ENCODE peak calls at places on chromosomes 12 and 14, in eight cellular contexts. A is mammary epithelial cell, D is WERI-Rb-1, X is mucosa of descending colon, L is epithelial cell of esophagus, B is tibial nerve, P is AG09309, W is HCT116. C is an unnamed sample.

GRCh38 chr14:35365130-35366047 is 39.2 kb downstream of the NFKBIA start:
- DNase-seq in D (no peak), W (peak), L (peak), X (no peak), B (peak), P (no peak), A (peak), C (peak)

GRCh38 chr12:66087365-66087943 is 43.1 kb downstream of the LLPH start:
- DNase-seq in A (peak), X (peak), W (peak), P (peak), D (peak), B (peak), L (peak), C (peak)

GRCh38 chr14:26839481-26839880 is 241.6 kb upstream of the NOVA1 start:
- DNase-seq in W (no peak), D (no peak), L (peak), X (no peak), A (no peak), B (no peak), P (no peak), C (peak)

GRCh38 chr12:121786441-121786825 is 7.1 kb downstream of the RHOF start:
- DNase-seq in W (peak), X (peak), A (peak), L (peak), P (peak), B (no peak), D (no peak), C (peak)

GRCh38 chr12:51798507-51798906 is 50.0 kb downstream of the FIGNL2 start:
- DNase-seq in B (no peak), W (no peak), P (no peak), A (peak), X (no peak), D (no peak), L (no peak), C (no peak)

GRCh38 chr12:124667671-124668337 is 100.4 kb upstream of the NCOR2 start:
- DNase-seq in B (no peak), D (no peak), P (no peak), L (peak), A (no peak), W (no peak), X (no peak), C (no peak)

GRCh38 chr14:26088260-26088659 is 509.6 kb downstream of the NOVA1 start:
- DNase-seq in D (no peak), L (no peak), X (no peak), P (no peak), B (no peak), W (no peak), A (no peak), C (peak)

GRCh38 chr12:8018666-8019581 is 13.6 kb upstream of the FOXJ2 start:
- DNase-seq in D (peak), B (no peak), X (no peak), L (no peak), P (no peak), A (no peak), W (peak), C (no peak)

GRCh38 chr12:31989571-31989970 is 30.4 kb downstream of the RESF1 start:
- DNase-seq in B (no peak), P (no peak), X (no peak), L (no peak), D (no peak), A (no peak), W (no peak), C (no peak)

GRCh38 chr12:107436376-107436775 is 249.2 kb upstream of the PWP1 start:
- DNase-seq in B (no peak), P (no peak), L (peak), A (peak), D (peak), X (no peak), W (no peak), C (peak)

GRCh38 chr14:94775875-94776217 is 5.9 kb upstream of the GSC start:
- DNase-seq in X (no peak), D (no peak), B (no peak), A (no peak), W (no peak), P (no peak), L (no peak), C (peak)

GRCh38 chr12:75116611-75117010 is 93.0 kb downstream of the KCNC2 start:
- DNase-seq in P (no peak), A (no peak), B (no peak), L (no peak), W (no peak), D (peak), X (no peak), C (no peak)

GRCh38 chr14:91258021-91258618 is 13.6 kb upstream of the GPR68 start:
- DNase-seq in W (no peak), P (peak), D (peak), L (peak), B (no peak), X (no peak), A (peak), C (no peak)

GRCh38 chr14:51701956-51702355 is 50.2 kb downstream of the FRMD6 start:
- DNase-seq in B (no peak), X (no peak), D (no peak), A (no peak), L (no peak), P (no peak), W (no peak), C (peak)

GRCh38 chr12:16323638-16324037 is 23.8 kb upstream of the MGST1 start:
- DNase-seq in L (peak), P (no peak), D (no peak), A (no peak), X (no peak), W (no peak), B (no peak), C (no peak)

GRCh38 chr12:16473610-16474326 is 126.3 kb downstream of the MGST1 start:
- DNase-seq in A (no peak), P (no peak), D (no peak), B (no peak), X (no peak), L (peak), W (no peak), C (peak)

GRCh38 chr12:19181666-19182426 is 52.3 kb downstream of the PLEKHA5 start:
- DNase-seq in L (no peak), A (no peak), B (no peak), D (no peak), W (no peak), P (no peak), X (no peak), C (peak)

GRCh38 chr14:70649803-70650202 is 8.1 kb downstream of the TTC9 start:
- DNase-seq in P (no peak), L (peak), X (no peak), A (peak), D (no peak), B (no peak), W (no peak), C (no peak)

GRCh38 chr12:93602897-93603668 is 30.6 kb downstream of the SOCS2 start:
- DNase-seq in D (no peak), X (no peak), B (no peak), A (no peak), W (no peak), P (no peak), L (no peak), C (no peak)

GRCh38 chr14:99065551-99065950 is 206.4 kb downstream of the BCL11B start:
- DNase-seq in X (no peak), P (no peak), W (no peak), D (no peak), A (peak), B (no peak), L (no peak), C (no peak)

GRCh38 chr12:105092336-105092735 is 8.1 kb upstream of the ALDH1L2 start:
- DNase-seq in L (peak), W (no peak), X (peak), D (no peak), B (no peak), A (peak), P (no peak), C (no peak)
- H3K4me3 ChIP-seq in L (peak), W (no peak), X (no peak), D (no peak), B (no peak), A (peak), P (no peak), C (no peak)

GRCh38 chr12:120235369-120236123 is 30.0 kb downstream of the PXN start:
- DNase-seq in P (no peak), B (no peak), D (no peak), W (no peak), L (no peak), A (no peak), X (no peak), C (no peak)
- TF ChIP-seq CTCF in P (peak), B (no peak), D (peak), W (no peak), L (no peak), A (peak), X (no peak), C (peak)

DNA sequence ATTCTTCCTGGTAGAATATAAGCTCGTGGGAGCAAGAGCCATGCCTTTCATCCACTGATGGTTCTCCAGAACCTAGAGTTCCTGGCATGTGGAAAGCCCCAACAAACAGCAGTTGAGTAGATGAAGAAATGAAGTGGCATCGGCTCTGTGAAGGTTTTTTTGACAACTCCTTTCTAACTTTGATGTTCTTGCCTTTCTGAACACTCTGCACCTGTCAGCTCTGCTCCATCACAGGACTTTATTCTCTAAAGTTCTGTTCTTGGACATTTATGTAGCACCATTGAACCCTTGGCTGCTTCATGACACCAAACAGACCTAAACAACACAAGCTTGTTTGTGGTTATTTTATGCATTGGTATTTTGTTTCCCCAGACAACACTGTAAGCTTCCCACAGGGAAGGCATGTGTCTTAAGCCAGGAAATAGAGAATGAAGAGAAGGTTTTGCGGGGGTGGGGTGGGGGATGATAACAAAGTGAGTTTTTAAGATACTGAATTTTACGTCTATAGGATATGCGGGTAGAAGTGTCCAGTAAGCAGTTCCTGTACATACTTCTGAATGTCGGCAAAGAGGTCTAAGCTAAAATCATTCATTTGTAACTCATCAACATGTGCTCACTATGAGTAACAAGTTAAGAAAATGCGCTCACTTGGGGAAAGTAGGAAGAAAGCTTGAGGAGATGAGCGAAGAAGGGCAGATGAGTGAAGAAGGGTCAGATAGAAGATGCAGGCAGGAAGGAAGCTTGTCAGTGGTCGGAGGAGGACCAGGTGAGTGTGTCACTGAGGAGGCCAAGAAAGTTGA is 146.0 kb upstream of the PLEKHG7 start:
- DNase-seq in W (no peak), A (no peak), L (no peak), B (no peak), D (no peak), P (no peak), X (no peak), C (no peak)
- H3K4me3 ChIP-seq in W (no peak), A (no peak), L (no peak), B (no peak), D (no peak), P (no peak), X (no peak), C (no peak)

GRCh38 chr14:76566439-76566838 is 190.5 kb downstream of the ESRRB start:
- DNase-seq in W (no peak), B (no peak), A (no peak), D (no peak), P (no peak), X (no peak), L (no peak), C (no peak)

DNA sequence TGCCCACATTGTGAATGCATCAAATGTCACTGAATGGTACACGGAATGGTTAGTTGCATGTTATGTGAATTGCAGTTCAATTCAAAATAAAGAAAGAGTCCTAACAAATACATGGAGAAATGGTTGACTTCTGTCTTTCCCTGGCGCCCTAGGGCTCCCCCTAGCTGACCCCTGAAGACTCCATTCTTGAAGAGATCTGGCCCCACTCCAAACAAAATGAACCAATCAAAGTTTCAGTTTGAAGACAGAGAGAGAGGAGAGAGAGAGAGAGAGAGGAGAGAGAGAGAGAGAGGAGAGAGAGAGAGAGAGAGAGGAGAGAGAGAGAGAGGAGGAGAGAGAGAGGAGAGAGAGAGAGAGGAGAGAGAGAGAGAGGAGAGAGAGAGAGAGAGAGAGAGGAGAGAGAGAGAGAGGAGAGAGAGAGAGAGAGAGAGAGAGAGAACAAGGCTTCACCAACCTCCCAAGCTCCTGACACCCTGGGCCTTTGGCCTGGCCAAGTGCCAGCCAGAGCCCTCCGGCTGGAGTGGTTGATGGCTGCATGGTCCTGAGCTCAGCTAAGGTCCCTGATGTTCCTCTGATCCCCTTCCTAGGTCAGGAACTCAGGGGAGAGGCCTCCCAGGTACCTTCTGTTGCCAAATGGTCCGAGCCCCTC is 188.7 kb downstream of the ESRRB start:
- DNase-seq in B (no peak), A (peak), W (peak), P (no peak), L (peak), X (no peak), D (no peak), C (no peak)
- TF ChIP-seq CTCF in B (no peak), A (peak), W (no peak), P (no peak), L (peak), X (no peak), D (peak), C (no peak)

DNA sequence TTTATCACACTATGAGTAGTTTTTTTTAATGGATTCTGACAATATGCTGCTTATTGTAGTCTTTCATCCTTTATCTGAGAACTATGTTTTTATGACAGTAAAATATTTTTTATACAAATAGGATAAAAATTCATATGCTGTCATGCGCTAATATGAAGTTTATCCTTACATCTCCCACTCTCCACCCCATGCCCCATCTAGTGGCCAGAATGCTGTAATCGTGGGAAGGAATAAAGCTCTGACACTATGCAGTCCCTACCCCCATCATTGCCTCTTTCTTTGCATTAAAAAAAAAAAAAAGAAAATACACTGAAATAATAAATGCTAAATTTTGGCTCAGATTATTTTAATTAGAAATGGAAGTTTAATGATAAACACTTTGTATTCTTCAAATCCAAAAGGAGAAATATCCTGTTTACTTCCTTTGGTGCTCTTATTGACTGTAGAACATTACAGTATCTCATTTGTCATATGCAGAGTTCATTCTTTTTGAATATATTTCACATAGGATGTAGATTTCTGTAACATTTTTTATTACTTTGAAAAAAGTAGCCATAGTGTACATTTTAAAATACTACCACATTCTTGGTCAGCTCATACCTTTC is 145.9 kb upstream of the SLCO1C1 start:
- DNase-seq in X (no peak), P (no peak), W (peak), L (peak), A (no peak), D (peak), B (peak), C (peak)
- H3K4me3 ChIP-seq in X (no peak), P (no peak), W (no peak), L (no peak), A (no peak), D (no peak), B (no peak), C (no peak)

DNA sequence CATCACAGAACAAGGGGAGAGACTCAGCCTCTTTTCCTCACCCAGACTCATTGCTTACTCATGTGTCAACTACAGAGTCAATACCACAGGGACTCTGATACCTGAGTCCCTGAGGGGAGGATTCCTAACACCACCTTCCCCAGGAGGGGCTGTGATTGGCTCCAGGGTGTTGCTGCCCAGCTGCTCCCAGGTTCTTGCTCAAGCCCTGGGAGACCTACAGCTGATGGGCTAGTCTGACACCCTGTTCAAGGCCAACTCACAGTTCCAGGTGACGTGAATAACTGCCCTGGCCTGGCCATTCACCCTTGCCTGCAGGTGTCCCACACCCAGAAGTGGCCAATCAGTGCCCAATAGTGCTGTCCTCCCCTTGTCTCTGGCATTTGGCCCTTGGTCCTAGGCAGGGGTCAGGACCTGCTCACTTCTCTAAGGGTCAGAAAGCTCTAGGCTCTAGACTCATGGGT is 8.6 kb downstream of the SPRYD4 start:
- DNase-seq in X (no peak), A (no peak), B (no peak), P (no peak), L (peak), W (no peak), D (no peak), C (no peak)
- TF ChIP-seq CTCF in X (no peak), A (no peak), B (no peak), P (no peak), L (no peak), W (no peak), D (no peak), C (no peak)

GRCh38 chr14:100586153-100586519 is 1.1 kb downstream of the BEGAIN start:
- DNase-seq in X (peak), D (no peak), W (no peak), L (no peak), A (no peak), P (no peak), B (no peak), C (no peak)
- H3K4me3 ChIP-seq in X (no peak), D (peak), W (peak), L (peak), A (peak), P (peak), B (peak), C (peak)

DNA sequence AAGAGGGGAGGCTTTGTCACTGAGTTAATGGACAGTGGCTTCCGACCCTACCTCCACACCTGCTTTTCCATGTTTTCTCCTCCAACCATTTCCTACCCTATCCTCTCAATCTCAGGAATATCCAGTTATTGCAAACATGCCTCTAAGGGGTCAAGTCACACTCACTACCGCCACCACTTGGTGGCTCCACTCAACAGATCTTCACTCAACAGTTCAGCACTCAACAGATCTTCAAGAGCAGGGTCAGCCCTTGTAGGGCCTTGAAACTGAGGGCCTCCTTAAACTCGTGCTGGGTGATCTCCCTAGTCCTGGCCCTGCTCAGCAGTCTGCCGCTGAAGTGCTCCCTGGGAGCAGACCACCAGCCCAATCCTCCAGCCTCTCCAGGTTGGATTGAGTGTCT is 14.2 kb downstream of the ZNF641 start:
- DNase-seq in L (peak), W (no peak), B (no peak), X (no peak), A (no peak), P (no peak), D (no peak), C (peak)
- TF ChIP-seq CTCF in L (peak), W (no peak), B (no peak), X (no peak), A (peak), P (no peak), D (peak), C (peak)

DNA sequence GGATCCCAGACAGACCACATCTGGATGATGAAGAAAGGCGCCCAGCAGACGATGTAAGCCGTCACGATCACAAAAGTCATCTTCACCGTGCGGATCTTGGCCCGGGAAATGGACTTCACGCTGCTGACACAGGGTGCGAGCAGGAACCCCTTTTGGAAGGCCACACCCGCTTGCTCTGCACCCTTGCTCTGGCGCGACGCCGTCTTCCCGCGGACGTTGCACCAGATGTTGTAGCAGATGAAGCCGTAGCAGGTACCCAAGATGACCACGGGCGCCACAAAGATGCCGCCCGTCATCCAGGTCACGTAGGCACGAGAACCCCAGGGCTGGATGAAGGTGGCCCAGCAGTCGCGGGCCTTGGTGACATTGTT is 1.1 kb downstream of the AVPR1A start:
- DNase-seq in D (no peak), X (no peak), L (no peak), W (no peak), P (no peak), A (no peak), B (no peak), C (no peak)
- H3K4me3 ChIP-seq in D (peak), X (no peak), L (no peak), W (no peak), P (no peak), A (no peak), B (peak), C (no peak)

C was measured in choroid plexus epithelial cell.